ENCODE peak calls at places on chromosomes 3 and 15, in nine cellular contexts. P is GM23248; C is dorsolateral prefrontal cortex; S is mesendoderm; J is HL-60; L is neuronal stem cell; O is brain microvascular endothelial cell; T is heart right ventricle; X is CD8-positive, alpha-beta T cell. H is an unnamed sample.

GRCh38 chr3:77370413-77370812 is 330.5 kb downstream of the ROBO2 start:
- DNase-seq in P (peak), C (no peak), S (no peak), J (no peak), L (no peak), O (peak), T (no peak), X (no peak), H (no peak)

GRCh38 chr3:49674491-49674983 is 386 bp downstream of the APEH start:
- DNase-seq in P (no peak), C (no peak), S (no peak), J (no peak), L (no peak), O (no peak), T (peak), X (no peak), H (no peak)

GRCh38 chr3:67509471-67510075 is 144.8 kb downstream of the SUCLG2 start:
- DNase-seq in P (peak), C (no peak), S (no peak), J (no peak), L (no peak), O (no peak), T (peak), X (no peak), H (no peak)

GRCh38 chr3:13193320-13194284 is 120.4 kb upstream of the IQSEC1 start:
- DNase-seq in P (no peak), C (no peak), S (no peak), J (no peak), L (no peak), O (no peak), T (no peak), X (no peak), H (no peak)

GRCh38 chr3:188518835-188519452 is 365.0 kb downstream of the LPP start:
- DNase-seq in P (no peak), C (no peak), S (no peak), J (no peak), L (no peak), O (no peak), T (no peak), X (no peak), H (no peak)

GRCh38 chr15:92709064-92709463 is 53.5 kb upstream of the FAM174B start:
- DNase-seq in P (peak), C (no peak), S (no peak), J (no peak), L (no peak), O (no peak), T (no peak), X (no peak), H (no peak)

GRCh38 chr3:152258448-152259302 is 10.1 kb upstream of the MBNL1 start:
- DNase-seq in P (peak), C (no peak), S (no peak), J (peak), L (no peak), O (peak), T (peak), X (peak), H (no peak)

GRCh38 chr3:65026151-65026550 is 338.4 kb upstream of the ADAMTS9 start:
- DNase-seq in P (no peak), C (no peak), S (peak), J (no peak), L (no peak), O (no peak), T (no peak), X (no peak), H (no peak)

GRCh38 chr3:126537116-126537729 is 13.3 kb downstream of the CHST13 start:
- DNase-seq in P (no peak), C (no peak), S (no peak), J (no peak), L (no peak), O (no peak), T (no peak), X (no peak), H (no peak)

GRCh38 chr15:41492597-41493204 is 973 bp upstream of the ITPKA start:
- DNase-seq in P (no peak), C (no peak), S (no peak), J (no peak), L (no peak), O (no peak), T (no peak), X (no peak), H (no peak)

GRCh38 chr3:126888186-126888760 is 94.6 kb upstream of the PLXNA1 start:
- DNase-seq in P (no peak), C (no peak), S (peak), J (no peak), L (no peak), O (no peak), T (no peak), X (no peak), H (no peak)

GRCh38 chr15:99631256-99631655 is 65.5 kb downstream of the MEF2A start:
- DNase-seq in P (no peak), C (no peak), S (no peak), J (peak), L (no peak), O (no peak), T (no peak), X (no peak), H (no peak)

GRCh38 chr3:66433522-66433782 is 67.4 kb downstream of the LRIG1 start:
- DNase-seq in P (no peak), C (no peak), S (no peak), J (no peak), L (no peak), O (no peak), T (no peak), X (no peak), H (no peak)

GRCh38 chr3:151479452-151479851 is 18.6 kb upstream of the IGSF10 start:
- DNase-seq in P (no peak), C (no peak), S (no peak), J (no peak), L (no peak), O (no peak), T (no peak), X (no peak), H (no peak)

GRCh38 chr15:34501131-34501530 is 63.5 kb upstream of the GOLGA8A start:
- DNase-seq in P (no peak), C (no peak), S (no peak), J (no peak), L (no peak), O (no peak), T (no peak), X (no peak), H (no peak)

GRCh38 chr15:58467722-58468436 is 36.1 kb downstream of the LIPC start:
- DNase-seq in P (no peak), C (no peak), S (no peak), J (no peak), L (no peak), O (no peak), T (no peak), X (no peak), H (no peak)

GRCh38 chr15:45126535-45127158 is 3.0 kb downstream of the DUOXA1 start:
- DNase-seq in P (peak), C (no peak), S (no peak), J (peak), L (no peak), O (peak), T (no peak), X (no peak), H (no peak)

DNA sequence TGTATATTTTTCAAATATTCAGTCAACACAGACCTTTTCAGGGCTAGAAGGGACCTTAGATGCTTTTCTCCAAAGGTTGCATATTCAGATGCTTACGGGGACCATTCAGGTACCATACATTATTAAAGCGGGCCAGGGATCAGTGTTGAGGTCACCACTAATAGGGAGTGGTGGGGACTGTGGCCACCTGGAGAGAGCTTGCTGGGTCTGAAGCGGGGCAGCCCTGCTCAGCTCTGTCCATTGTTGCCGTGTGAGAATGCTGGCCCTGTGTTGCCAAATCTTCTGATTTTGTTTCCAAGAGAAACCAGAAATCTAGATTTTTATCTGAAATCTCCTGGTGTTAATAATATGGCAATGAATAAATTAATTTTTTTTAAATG is 23.7 kb downstream of the ABHD2 start:
- DNase-seq in P (no peak), C (no peak), S (no peak), J (no peak), L (no peak), O (no peak), T (no peak), X (no peak), H (no peak)
- H3K27ac ChIP-seq in P (no peak), C (peak), S (no peak), J (no peak), L (no peak), O (peak), T (peak), X (no peak), H (peak)

GRCh38 chr3:170062068-170062467 is 24.3 kb downstream of the GPR160 start:
- DNase-seq in P (no peak), C (no peak), S (no peak), J (no peak), L (no peak), O (no peak), T (no peak), X (no peak), H (no peak)

GRCh38 chr3:170058127-170058526 is 20.3 kb downstream of the GPR160 start:
- DNase-seq in P (no peak), C (no peak), S (no peak), J (no peak), L (no peak), O (no peak), T (no peak), X (no peak), H (no peak)

GRCh38 chr3:170057550-170057949 is 19.8 kb downstream of the GPR160 start:
- DNase-seq in P (no peak), C (no peak), S (no peak), J (no peak), L (no peak), O (no peak), T (no peak), X (no peak), H (peak)

GRCh38 chr3:170056710-170057454 is 19.1 kb downstream of the GPR160 start:
- DNase-seq in P (no peak), C (no peak), S (no peak), J (no peak), L (no peak), O (no peak), T (no peak), X (no peak), H (no peak)

GRCh38 chr3:170059447-170059846 is 21.7 kb downstream of the GPR160 start:
- DNase-seq in P (no peak), C (no peak), S (no peak), J (no peak), L (no peak), O (no peak), T (no peak), X (no peak), H (no peak)
- H3K4me3 ChIP-seq in P (no peak), C (no peak), S (no peak), J (no peak), L (no peak), O (no peak), T (no peak), X (no peak), H (no peak)

GRCh38 chr3:193474446-193474845 is 80.2 kb downstream of the ATP13A4 start:
- DNase-seq in P (no peak), C (no peak), S (no peak), J (no peak), L (no peak), O (no peak), T (no peak), X (no peak), H (no peak)

GRCh38 chr3:193465992-193466618 is 87.6 kb upstream of the ATP13A5 start:
- DNase-seq in P (no peak), C (no peak), S (no peak), J (no peak), L (no peak), O (no peak), T (no peak), X (no peak), H (no peak)

GRCh38 chr3:193464889-193465288 is 86.3 kb upstream of the ATP13A5 start:
- DNase-seq in P (no peak), C (no peak), S (no peak), J (no peak), L (no peak), O (no peak), T (no peak), X (no peak), H (no peak)

DNA sequence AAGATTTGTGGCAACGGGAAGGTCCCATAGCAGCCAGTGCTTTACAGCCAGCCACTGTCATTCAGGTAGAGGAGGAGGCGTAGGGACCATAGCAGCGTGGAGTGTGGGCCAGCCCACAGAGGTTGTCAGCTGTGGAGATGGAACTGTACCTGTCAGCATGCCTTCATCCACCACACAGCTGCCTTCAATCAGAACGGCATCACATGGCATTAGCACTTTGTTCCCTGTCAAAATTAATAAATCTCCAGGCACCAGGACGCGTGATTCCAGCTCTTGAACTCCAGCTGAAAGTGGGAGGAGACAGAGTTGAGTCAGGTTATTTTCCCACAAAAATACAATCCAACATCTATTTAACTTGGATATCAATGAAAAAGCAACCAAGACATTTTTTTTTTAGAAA is 84.0 kb downstream of the ATP13A4 start:
- DNase-seq in P (no peak), C (no peak), S (no peak), J (no peak), L (no peak), O (no peak), T (no peak), X (no peak), H (no peak)
- H3K27ac ChIP-seq in P (no peak), C (no peak), S (no peak), J (no peak), L (no peak), O (no peak), T (no peak), X (no peak), H (no peak)

DNA sequence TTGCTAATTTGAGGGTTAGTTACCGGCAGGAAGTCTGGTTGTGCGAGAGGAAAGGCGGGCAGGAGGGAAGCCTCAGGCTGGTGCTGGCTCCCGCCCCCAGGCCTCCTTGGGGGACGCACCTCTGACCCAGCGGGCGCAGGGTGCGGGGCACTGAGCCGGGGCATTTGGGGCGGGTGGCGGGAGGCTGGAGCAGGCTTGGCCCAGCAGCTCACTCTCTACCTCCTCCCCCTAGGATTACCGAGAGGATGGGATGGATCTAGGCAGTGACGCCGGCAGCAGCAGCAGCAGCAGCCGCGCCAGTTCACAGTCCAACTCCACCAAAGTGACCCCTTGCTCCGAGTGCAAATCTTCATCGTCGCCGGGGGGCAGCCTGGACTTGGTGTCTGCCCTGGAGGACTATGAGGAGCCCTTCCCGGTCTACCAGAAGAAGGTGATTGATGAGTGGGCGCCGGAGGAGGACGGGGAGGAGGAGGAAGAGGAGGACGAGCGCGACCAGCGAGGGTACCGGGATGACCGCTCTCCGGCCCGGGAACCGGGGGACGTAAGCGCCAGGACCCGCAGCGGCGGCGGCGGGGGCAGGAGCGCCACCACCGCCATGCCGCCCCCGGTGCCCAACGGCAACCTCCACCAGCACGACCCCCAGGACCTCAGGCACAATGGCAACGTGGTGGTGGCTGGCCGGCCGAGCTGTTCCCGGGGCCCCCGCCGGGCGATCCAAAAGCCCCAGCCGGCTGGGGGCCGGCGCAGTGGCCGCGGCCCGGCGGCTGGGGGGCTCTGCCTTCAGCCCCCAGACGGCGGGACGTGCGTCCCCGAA is 224.2 kb upstream of the IL12A start:
- DNase-seq in P (peak), C (peak), S (peak), J (no peak), L (peak), O (peak), T (peak), X (no peak), H (peak)
- H3K4me3 ChIP-seq in P (peak), C (peak), S (peak), J (peak), L (peak), O (peak), T (peak), X (no peak), H (peak)

DNA sequence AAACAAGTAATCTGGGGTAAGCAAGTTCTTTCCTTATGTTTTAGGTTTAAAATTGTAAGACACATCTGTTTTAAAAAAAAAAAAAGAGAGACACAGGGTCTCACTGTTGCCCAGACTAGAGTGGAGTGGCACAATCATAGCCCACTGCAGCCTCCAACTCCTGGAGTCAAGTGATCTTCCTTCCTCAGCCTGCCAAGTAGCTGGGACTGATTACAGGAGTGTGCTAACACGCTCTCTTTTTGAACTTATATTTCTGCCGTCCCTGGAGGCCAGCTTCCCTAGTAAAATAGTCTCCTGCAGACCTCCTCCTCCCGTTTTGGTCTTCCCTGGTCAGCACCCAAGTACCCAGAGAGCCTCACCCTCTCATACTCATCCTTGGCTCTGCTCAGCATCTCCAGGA is 35.5 kb downstream of the DCP1A start:
- DNase-seq in P (no peak), C (no peak), S (no peak), J (no peak), L (no peak), O (no peak), T (no peak), X (no peak), H (no peak)
- H3K27ac ChIP-seq in P (no peak), C (no peak), S (no peak), J (no peak), L (no peak), O (no peak), T (no peak), X (no peak), H (no peak)